ENCODE peak calls at places on chromosomes 16 and 17, in ten cellular contexts. K is kidney epithelial cell; Z is GM10248; G is psoas muscle; L is amygdala; H is non-pigmented ciliary epithelial cell; F is A172; D is gastrocnemius medialis; O is activated CD8-positive, alpha-beta T cell treated with anti-CD3 and anti-CD28 coated beads, Interleukin-2, amount 10 ng/mL, durations not matched to agents 7 days and 5 days; I is right cardiac atrium. V is an unnamed sample.

GRCh38 chr16:17768257-17768656 is 297.5 kb upstream of the XYLT1 start:
- DNase-seq in F (no peak), I (no peak), G (no peak), Z (no peak), D (no peak), L (no peak), H (no peak), O (no peak), K (no peak), V (no peak)

GRCh38 chr16:11327277-11328171 is 17.7 kb upstream of the RMI2 start:
- DNase-seq in K (no peak), D (no peak), I (no peak), Z (peak; percentile 77), O (no peak), F (no peak), L (no peak), H (no peak), G (no peak), V (no peak)

GRCh38 chr17:32484628-32485027 is 2.2 kb upstream of the CDK5R1 start:
- DNase-seq in O (no peak), I (no peak), D (no peak), H (no peak), K (no peak), Z (no peak), L (no peak), F (no peak), G (no peak), V (no peak)

GRCh38 chr16:24035127-24035842 is 199.5 kb downstream of the PRKCB start:
- DNase-seq in I (no peak), L (no peak), F (no peak), Z (no peak), D (no peak), K (no peak), G (no peak), O (peak; percentile 75), H (no peak), V (no peak)

GRCh38 chr17:80414508-80414802 is 512 bp upstream of the ENDOV start:
- DNase-seq in K (no peak), G (no peak), H (no peak), L (no peak), F (no peak), Z (no peak), O (peak; percentile 29), I (no peak), D (no peak), V (peak; percentile 40)

GRCh38 chr16:68040506-68041288 is 17.6 kb downstream of the DUS2 start:
- DNase-seq in H (no peak), D (peak; percentile 58), G (peak; percentile 91), L (peak; percentile 51), I (peak; percentile 81), K (no peak), Z (peak; percentile 87), F (peak; percentile 58), O (peak; percentile 93), V (peak; percentile 89)

GRCh38 chr17:12665263-12666210 is at the start of gene MYOCD:
- DNase-seq in H (no peak), F (no peak), L (no peak), G (peak; percentile 61), Z (peak; percentile 59), O (no peak), K (no peak), D (no peak), I (peak; percentile 57), V (no peak)

GRCh38 chr16:77850637-77851330 is 62.4 kb downstream of the VAT1L start:
- DNase-seq in I (no peak), H (no peak), F (peak; percentile 26), G (no peak), O (no peak), D (no peak), Z (no peak), L (no peak), K (no peak), V (peak; percentile 79)

GRCh38 chr16:49382916-49383315 is 9.3 kb downstream of the C16orf78 start:
- DNase-seq in L (no peak), Z (no peak), O (no peak), I (no peak), D (no peak), K (no peak), F (no peak), G (no peak), H (no peak), V (peak; percentile 3)

GRCh38 chr16:80899804-80900592 is 95.6 kb upstream of the CDYL2 start:
- DNase-seq in H (peak; percentile 1), L (peak; percentile 5), F (peak; percentile 66), O (no peak), K (no peak), D (peak; percentile 33), I (peak; percentile 91), G (peak; percentile 87), Z (no peak), V (peak; percentile 76)

GRCh38 chr16:27978876-27979275 is 84.6 kb downstream of the GSG1L start:
- DNase-seq in K (no peak), G (no peak), I (no peak), Z (no peak), O (no peak), H (no peak), D (no peak), L (no peak), F (no peak), V (no peak)

GRCh38 chr17:41697122-41697962 is 8.7 kb downstream of the EIF1 start:
- DNase-seq in H (no peak), D (peak; percentile 92), K (no peak), G (peak; percentile 89), Z (no peak), O (no peak), F (no peak), I (peak; percentile 75), L (no peak), V (no peak)

GRCh38 chr17:45218895-45219661 is 2.6 kb upstream of the FMNL1 start:
- DNase-seq in D (peak; percentile 60), L (peak; percentile 65), Z (peak; percentile 74), K (no peak), I (peak; percentile 82), G (peak; percentile 91), H (peak; percentile 34), O (peak; percentile 89), F (peak; percentile 75), V (peak; percentile 89)

GRCh38 chr17:35088647-35088910 is 25.1 kb upstream of the RFFL start:
- DNase-seq in F (no peak), Z (no peak), L (peak; percentile 66), I (no peak), D (no peak), H (no peak), G (peak; percentile 49), O (no peak), K (no peak), V (peak; percentile 32)

GRCh38 chr16:86459266-86459665 is 51.1 kb upstream of the FOXF1 start:
- DNase-seq in D (no peak), K (no peak), Z (no peak), G (no peak), L (no peak), I (no peak), H (no peak), O (no peak), F (no peak), V (no peak)

GRCh38 chr16:50598256-50598894 is 50.2 kb downstream of the NKD1 start:
- DNase-seq in F (no peak), K (no peak), D (peak; percentile 18), Z (no peak), O (no peak), I (peak; percentile 62), H (no peak), G (peak; percentile 73), L (peak; percentile 20), V (no peak)

GRCh38 chr17:27846042-27846655 is 45.8 kb upstream of the NOS2 start:
- DNase-seq in D (no peak), F (no peak), Z (no peak), I (no peak), G (no peak), O (peak; percentile 73), L (no peak), H (no peak), K (no peak), V (no peak)

GRCh38 chr16:68640972-68641371 is 4.1 kb upstream of the CDH3 start:
- DNase-seq in G (no peak), Z (no peak), F (peak; percentile 80), D (no peak), H (no peak), K (no peak), L (no peak), O (no peak), I (no peak), V (peak; percentile 8)

GRCh38 chr17:48048321-48049140 is at the start of gene NFE2L1:
- DNase-seq in O (peak; percentile 60), L (peak; percentile 84), F (peak; percentile 94), H (no peak), D (peak; percentile 98), Z (peak; percentile 76), K (no peak), I (peak; percentile 93), G (peak; percentile 97), V (peak; percentile 93)

GRCh38 chr17:3852561-3852960 is 6.5 kb upstream of the NCBP3 start:
- DNase-seq in Z (no peak), O (no peak), I (no peak), D (no peak), F (no peak), K (no peak), H (no peak), G (no peak), L (no peak), V (no peak)

GRCh38 chr16:91484-91883 is 13.5 kb downstream of the MPG start:
- DNase-seq in I (no peak), O (no peak), K (no peak), H (no peak), L (peak; percentile 46), Z (no peak), G (no peak), D (no peak), F (no peak), V (no peak)

GRCh38 chr17:80847506-80848230 is 144.0 kb upstream of the CHMP6 start:
- DNase-seq in O (peak; percentile 90), D (no peak), K (no peak), I (no peak), L (no peak), Z (no peak), F (no peak), H (no peak), G (peak; percentile 48), V (no peak)

GRCh38 chr16:53898993-53899392 is 195.0 kb downstream of the FTO start:
- DNase-seq in D (no peak), G (no peak), H (no peak), L (no peak), I (no peak), Z (no peak), K (no peak), F (no peak), O (no peak), V (no peak)

GRCh38 chr16:19344224-19344801 is 58.8 kb downstream of the CLEC19A start:
- DNase-seq in H (no peak), K (no peak), G (no peak), Z (no peak), D (no peak), L (no peak), F (peak; percentile 78), O (no peak), I (no peak), V (no peak)

GRCh38 chr16:75053791-75054555 is 55.1 kb downstream of the ZNRF1 start:
- DNase-seq in L (peak; percentile 12), I (peak; percentile 65), F (peak; percentile 8), H (no peak), D (peak; percentile 81), G (peak; percentile 86), O (no peak), Z (no peak), K (no peak), V (peak; percentile 34)

GRCh38 chr16:593406-593805 is 3.5 kb downstream of the RAB40C start:
- DNase-seq in O (no peak), Z (no peak), K (no peak), F (no peak), L (no peak), I (no peak), H (no peak), D (no peak), G (no peak), V (no peak)

GRCh38 chr17:61974115-61974514 is 46.3 kb upstream of the INTS2 start:
- DNase-seq in Z (no peak), F (no peak), O (no peak), K (no peak), H (no peak), D (no peak), G (no peak), L (no peak), I (no peak), V (no peak)

GRCh38 chr16:27285676-27286196 is 17.2 kb upstream of the NSMCE1 start:
- DNase-seq in Z (no peak), D (peak; percentile 4), O (no peak), H (no peak), I (peak; percentile 45), L (peak; percentile 5), K (no peak), G (no peak), F (no peak), V (no peak)

V was measured in dermis blood vessel endothelial cell.